ENCODE peak calls at places on chromosome 1, in ten cellular contexts. R, S, O, E, G, I, K, H, D and Y are unnamed samples.

GRCh38 chr1:226083303-226084101 is 21.0 kb downstream of the H3-3A start:
- DNase-seq in E (peak), O (peak), G (peak), D (peak), K (peak), R (peak), S (peak), H (peak), I (peak), Y (peak)

GRCh38 chr1:35807614-35808375 is at the start of gene AGO4:
- DNase-seq in K (peak), E (no peak), D (peak), S (peak), H (no peak), O (no peak), G (peak), R (peak), I (no peak), Y (no peak)

GRCh38 chr1:211750599-211750998 is 75.2 kb upstream of the NEK2 start:
- DNase-seq in G (no peak), D (no peak), H (no peak), K (no peak), I (no peak), O (no peak), R (no peak), S (no peak), E (no peak), Y (no peak)

GRCh38 chr1:226060976-226061792 is 1.3 kb upstream of the H3-3A start:
- DNase-seq in S (no peak), O (no peak), R (no peak), K (no peak), D (peak), H (no peak), G (no peak), E (no peak), I (no peak), Y (no peak)

GRCh38 chr1:226394461-226394860 is 13.4 kb downstream of the PARP1 start:
- DNase-seq in E (no peak), I (no peak), S (no peak), K (no peak), O (no peak), G (no peak), H (no peak), R (no peak), D (no peak), Y (no peak)

GRCh38 chr1:64956241-64956640 is 10.1 kb downstream of the JAK1 start:
- DNase-seq in E (no peak), S (no peak), K (peak), R (no peak), G (no peak), D (peak), H (no peak), O (no peak), I (no peak), Y (no peak)

GRCh38 chr1:224492632-224493031 is 58.0 kb upstream of the WDR26 start:
- DNase-seq in O (no peak), D (no peak), E (no peak), G (no peak), R (no peak), I (no peak), H (no peak), K (no peak), S (no peak), Y (no peak)

GRCh38 chr1:240737761-240738265 is 125.9 kb upstream of the GREM2 start:
- DNase-seq in H (no peak), E (no peak), I (no peak), K (no peak), G (no peak), O (no peak), S (no peak), D (no peak), R (no peak), Y (no peak)

GRCh38 chr1:17831619-17832018 is 76.5 kb downstream of the ACTL8 start:
- DNase-seq in D (peak), E (peak), G (no peak), H (no peak), I (no peak), R (peak), O (no peak), S (peak), K (peak), Y (no peak)

GRCh38 chr1:55143686-55144085 is 71.5 kb downstream of the USP24 start:
- DNase-seq in K (no peak), D (no peak), O (no peak), G (no peak), E (peak), S (peak), I (no peak), H (no peak), R (peak), Y (no peak)

GRCh38 chr1:46218443-46218842 is 15.3 kb downstream of the LURAP1 start:
- DNase-seq in S (no peak), K (no peak), E (no peak), D (no peak), I (no peak), R (no peak), O (no peak), G (peak), H (no peak), Y (no peak)

GRCh38 chr1:39955547-39956539 is 898 bp downstream of the MFSD2A start:
- DNase-seq in R (peak), H (peak), G (no peak), I (no peak), K (peak), E (no peak), S (peak), D (peak), O (no peak), Y (no peak)